ENCODE peak calls at places on chromosomes 11 and 22, in four cellular contexts. One of them, this sample, is unnamed.

GRCh38 chr11:10818594-10818993 is 9.9 kb upstream of the EIF4G2 start:
- DNase-seq in GM06990: no peak
- DNase-seq in foreskin fibroblast: peak
- DNase-seq in upper lobe of right lung: no peak
- DNase-seq in this sample: no peak

GRCh38 chr11:64687204-64687603 is 35.8 kb downstream of the NRXN2 start:
- DNase-seq in foreskin fibroblast: no peak
- DNase-seq in upper lobe of right lung: peak
- DNase-seq in GM06990: no peak
- DNase-seq in this sample: no peak

GRCh38 chr11:71286701-71287643 is 34.6 kb upstream of the SHANK2 start:
- DNase-seq in foreskin fibroblast: peak
- DNase-seq in GM06990: no peak
- DNase-seq in upper lobe of right lung: peak
- DNase-seq in this sample: no peak

GRCh38 chr22:21642584-21643448 is 714 bp downstream of the SDF2L1 start:
- DNase-seq in upper lobe of right lung: peak
- DNase-seq in foreskin fibroblast: peak
- DNase-seq in GM06990: peak
- DNase-seq in this sample: peak

GRCh38 chr11:4798427-4799183 is 5.6 kb downstream of the OR52R1 start:
- DNase-seq in GM06990: no peak
- DNase-seq in upper lobe of right lung: no peak
- DNase-seq in foreskin fibroblast: no peak
- DNase-seq in this sample: no peak

GRCh38 chr22:20438678-20439492 is 1.3 kb upstream of the SCARF2 start:
- DNase-seq in foreskin fibroblast: peak
- DNase-seq in upper lobe of right lung: peak
- DNase-seq in GM06990: no peak
- DNase-seq in this sample: no peak

GRCh38 chr11:58685973-58686720 is 45.6 kb downstream of the GLYAT start:
- DNase-seq in foreskin fibroblast: no peak
- DNase-seq in GM06990: no peak
- DNase-seq in upper lobe of right lung: no peak
- DNase-seq in this sample: no peak

GRCh38 chr11:33266418-33267215 is 9.4 kb downstream of the HIPK3 start:
- DNase-seq in foreskin fibroblast: no peak
- DNase-seq in GM06990: no peak
- DNase-seq in upper lobe of right lung: peak
- DNase-seq in this sample: no peak

GRCh38 chr11:133605493-133605892 is 73.2 kb upstream of the OPCML start:
- DNase-seq in upper lobe of right lung: no peak
- DNase-seq in GM06990: no peak
- DNase-seq in foreskin fibroblast: no peak
- DNase-seq in this sample: no peak

GRCh38 chr11:94739331-94739730 is 28.8 kb upstream of the AMOTL1 start:
- DNase-seq in foreskin fibroblast: no peak
- DNase-seq in GM06990: no peak
- DNase-seq in upper lobe of right lung: no peak
- DNase-seq in this sample: no peak

GRCh38 chr11:36122715-36123114 is 166.5 kb downstream of the COMMD9 start:
- DNase-seq in GM06990: no peak
- DNase-seq in foreskin fibroblast: no peak
- DNase-seq in upper lobe of right lung: no peak
- DNase-seq in this sample: no peak

GRCh38 chr11:111937461-111937769 is 272 bp downstream of the DIXDC1 start:
- DNase-seq in GM06990: no peak
- DNase-seq in upper lobe of right lung: no peak
- DNase-seq in foreskin fibroblast: no peak
- DNase-seq in this sample: no peak

GRCh38 chr11:75656044-75656726 is 12.7 kb downstream of the MAP6 start:
- DNase-seq in foreskin fibroblast: no peak
- DNase-seq in upper lobe of right lung: no peak
- DNase-seq in GM06990: no peak
- DNase-seq in this sample: no peak

GRCh38 chr11:123924027-123924426 is 15.4 kb upstream of the OR4D5 start:
- DNase-seq in GM06990: no peak
- DNase-seq in upper lobe of right lung: no peak
- DNase-seq in foreskin fibroblast: no peak
- DNase-seq in this sample: no peak

GRCh38 chr22:27213766-27214581 is 556.6 kb downstream of the MIAT start:
- DNase-seq in upper lobe of right lung: no peak
- DNase-seq in GM06990: no peak
- DNase-seq in foreskin fibroblast: no peak
- DNase-seq in this sample: no peak

GRCh38 chr22:27212081-27212480 is 554.7 kb downstream of the MIAT start:
- DNase-seq in upper lobe of right lung: no peak
- DNase-seq in GM06990: no peak
- DNase-seq in foreskin fibroblast: no peak
- DNase-seq in this sample: no peak

GRCh38 chr22:27214691-27215090 is 557.3 kb downstream of the MIAT start:
- DNase-seq in foreskin fibroblast: no peak
- DNase-seq in upper lobe of right lung: no peak
- DNase-seq in GM06990: no peak
- DNase-seq in this sample: no peak

GRCh38 chr22:27212617-27213177 is 555.3 kb downstream of the MIAT start:
- DNase-seq in upper lobe of right lung: no peak
- DNase-seq in GM06990: no peak
- DNase-seq in foreskin fibroblast: peak
- DNase-seq in this sample: no peak

DNA sequence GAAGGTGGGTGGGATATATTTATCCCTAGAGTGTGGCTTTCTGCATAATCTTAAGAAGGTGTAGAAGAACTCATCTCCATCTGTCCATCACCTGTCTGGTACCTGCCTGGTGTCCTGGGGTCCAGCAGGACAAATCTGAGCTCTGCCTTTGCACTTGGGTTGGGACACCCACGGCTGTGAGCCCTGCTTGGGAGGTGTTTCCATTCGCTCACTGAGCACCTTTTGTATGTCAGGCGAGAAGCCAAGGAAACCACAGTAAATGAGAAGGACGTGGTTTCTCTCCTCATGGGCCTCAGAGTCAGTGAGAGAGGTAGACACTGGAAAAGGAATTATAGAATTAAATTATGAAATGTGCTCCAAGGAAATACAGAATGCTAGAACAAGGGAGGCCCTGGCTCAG is 555.9 kb downstream of the MIAT start:
- DNase-seq in GM06990: no peak
- DNase-seq in upper lobe of right lung: no peak
- DNase-seq in foreskin fibroblast: no peak
- DNase-seq in this sample: no peak
- TF ChIP-seq CTCF in GM06990: no peak
- TF ChIP-seq CTCF in upper lobe of right lung: no peak
- TF ChIP-seq CTCF in foreskin fibroblast: no peak
- TF ChIP-seq CTCF in this sample: no peak

DNA sequence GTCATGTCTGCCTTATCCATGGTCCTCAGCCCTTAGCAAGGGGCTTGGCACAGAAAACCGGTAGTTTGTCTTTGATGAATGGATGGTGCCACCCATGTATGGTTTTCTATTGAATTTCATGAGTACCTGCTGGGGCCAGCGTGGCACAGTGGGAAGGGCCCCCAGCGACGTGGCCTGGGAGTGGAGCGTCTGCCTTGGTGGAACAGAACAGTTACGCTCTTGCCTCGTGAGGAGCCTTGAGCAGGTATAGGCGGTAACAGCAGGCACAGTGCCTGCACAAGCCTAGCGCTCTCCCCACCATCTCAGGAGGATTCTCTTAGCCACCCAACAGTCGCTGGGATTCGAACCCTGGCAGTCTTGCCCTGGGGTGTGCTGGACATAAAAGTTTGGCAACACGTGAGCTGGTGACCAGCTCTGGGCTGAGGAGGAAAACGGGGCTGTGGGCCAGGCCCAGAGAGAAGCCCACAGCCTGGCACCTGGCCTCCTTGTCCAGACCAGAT is 3.0 kb upstream of the SSH3 start:
- DNase-seq in GM06990: no peak
- DNase-seq in foreskin fibroblast: no peak
- DNase-seq in upper lobe of right lung: peak
- DNase-seq in this sample: no peak
- TF ChIP-seq CTCF in GM06990: no peak
- TF ChIP-seq CTCF in foreskin fibroblast: no peak
- TF ChIP-seq CTCF in upper lobe of right lung: no peak
- TF ChIP-seq CTCF in this sample: no peak

DNA sequence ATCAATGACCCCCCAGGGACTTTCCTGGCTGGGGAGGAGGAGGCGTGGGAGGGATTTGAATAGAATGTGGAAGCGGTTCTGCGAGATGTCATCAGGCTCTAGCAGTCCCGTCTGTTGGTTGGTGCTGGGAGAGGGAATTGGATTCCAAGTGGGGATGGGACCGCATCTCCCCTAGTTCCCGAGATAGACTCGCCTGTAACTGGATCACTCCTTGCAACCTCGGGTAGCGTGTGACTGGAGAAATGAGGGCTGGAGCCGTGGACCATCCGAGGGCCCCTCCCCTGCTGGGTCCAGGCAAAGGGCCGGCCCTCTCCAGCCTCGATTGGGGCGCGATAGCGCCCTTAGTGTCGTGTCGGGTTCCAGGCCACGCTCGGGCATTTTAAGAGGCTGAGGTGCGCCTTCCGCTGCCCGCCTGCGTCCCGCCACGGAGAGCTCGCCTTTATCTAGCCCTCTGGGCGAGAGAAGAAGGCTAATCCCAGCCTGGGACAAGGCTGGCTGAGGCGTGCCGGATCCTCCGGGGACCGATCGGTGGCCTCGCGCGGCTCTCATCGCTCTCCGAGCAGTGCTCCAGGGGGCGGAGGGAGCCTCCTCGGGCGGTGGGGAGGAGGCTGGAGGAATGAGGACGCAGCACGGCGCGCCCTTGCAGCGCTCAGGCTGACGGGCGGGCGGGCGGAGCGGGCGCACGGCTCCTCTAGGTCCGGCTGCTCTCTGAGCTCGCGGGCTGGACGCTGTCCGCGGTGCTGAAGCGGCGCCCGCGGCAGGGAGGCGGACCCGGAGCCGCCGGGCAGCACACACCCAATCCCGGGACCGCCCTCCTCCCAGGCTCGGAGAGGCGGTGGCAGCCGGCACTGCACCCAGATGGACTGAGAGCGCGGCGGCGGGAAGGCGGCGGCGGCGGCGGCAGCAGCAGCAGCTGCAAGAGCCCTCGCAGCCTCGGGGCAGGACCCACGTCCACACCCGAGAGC is 107.8 kb downstream of the OSBP2 start:
- DNase-seq in GM06990: peak
- DNase-seq in upper lobe of right lung: peak
- DNase-seq in foreskin fibroblast: peak
- DNase-seq in this sample: peak
- TF ChIP-seq CTCF in GM06990: no peak
- TF ChIP-seq CTCF in upper lobe of right lung: peak
- TF ChIP-seq CTCF in foreskin fibroblast: peak
- TF ChIP-seq CTCF in this sample: no peak

DNA sequence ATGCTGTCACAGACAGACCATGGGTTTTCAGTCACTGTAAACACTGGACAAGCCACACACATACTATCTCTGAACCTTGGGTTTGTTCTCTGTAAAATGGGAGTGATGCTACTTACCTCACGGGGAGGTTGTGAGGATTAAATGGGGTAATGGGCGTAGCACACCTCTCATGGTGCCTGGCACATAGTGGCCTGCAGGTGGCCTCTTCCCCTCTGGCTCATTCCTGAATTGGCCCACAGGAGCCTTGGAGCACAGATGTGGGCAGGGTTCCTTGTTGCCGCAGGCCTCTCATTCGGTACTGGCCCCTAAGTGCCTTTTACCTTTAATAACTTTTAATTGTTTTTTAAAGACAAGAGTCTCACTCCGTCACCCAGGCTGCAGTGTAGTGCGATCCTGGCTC is 11.7 kb downstream of the MICAL2 start:
- DNase-seq in GM06990: no peak
- DNase-seq in upper lobe of right lung: peak
- DNase-seq in foreskin fibroblast: no peak
- DNase-seq in this sample: no peak
- TF ChIP-seq CTCF in GM06990: peak
- TF ChIP-seq CTCF in upper lobe of right lung: peak
- TF ChIP-seq CTCF in foreskin fibroblast: peak
- TF ChIP-seq CTCF in this sample: no peak

GRCh38 chr22:46386312-46386711 is 50.8 kb downstream of the TRMU start:
- DNase-seq in upper lobe of right lung: no peak
- DNase-seq in GM06990: no peak
- DNase-seq in foreskin fibroblast: no peak
- DNase-seq in this sample: no peak
- TF ChIP-seq CTCF in upper lobe of right lung: no peak
- TF ChIP-seq CTCF in GM06990: no peak
- TF ChIP-seq CTCF in foreskin fibroblast: no peak
- TF ChIP-seq CTCF in this sample: no peak

GRCh38 chr11:12377824-12378593 is 638 bp downstream of the PARVA start:
- DNase-seq in GM06990: no peak
- DNase-seq in upper lobe of right lung: peak
- DNase-seq in foreskin fibroblast: peak
- DNase-seq in this sample: no peak
- TF ChIP-seq CTCF in GM06990: no peak
- TF ChIP-seq CTCF in upper lobe of right lung: no peak
- TF ChIP-seq CTCF in foreskin fibroblast: no peak
- TF ChIP-seq CTCF in this sample: no peak

DNA sequence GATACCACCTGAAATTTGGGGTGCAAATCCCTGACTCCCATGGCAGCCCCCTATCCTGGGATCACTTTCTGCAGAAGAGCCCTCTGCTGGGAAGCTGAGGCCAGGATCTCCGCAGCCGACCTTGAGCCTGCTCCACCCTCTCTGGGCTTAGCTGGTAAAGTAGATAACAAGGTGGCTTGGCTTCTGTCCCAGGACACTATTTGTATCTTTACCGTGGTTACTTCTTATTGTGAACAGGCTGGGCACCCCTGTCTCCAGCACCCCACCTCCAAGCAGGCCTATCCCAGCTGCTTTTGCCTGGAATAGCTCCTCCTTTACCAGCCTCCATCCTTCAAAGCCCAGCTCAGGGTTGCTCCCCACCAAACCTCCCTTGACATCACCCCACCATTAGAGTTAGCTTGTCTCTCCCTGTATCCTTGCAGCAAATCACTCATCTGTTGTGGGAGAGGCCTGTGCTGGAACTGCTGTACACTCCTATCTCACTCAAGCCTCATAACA is 35.2 kb upstream of the P2RY2 start:
- DNase-seq in GM06990: no peak
- DNase-seq in foreskin fibroblast: no peak
- DNase-seq in upper lobe of right lung: no peak
- DNase-seq in this sample: no peak
- TF ChIP-seq CTCF in GM06990: no peak
- TF ChIP-seq CTCF in foreskin fibroblast: no peak
- TF ChIP-seq CTCF in upper lobe of right lung: no peak
- TF ChIP-seq CTCF in this sample: no peak

DNA sequence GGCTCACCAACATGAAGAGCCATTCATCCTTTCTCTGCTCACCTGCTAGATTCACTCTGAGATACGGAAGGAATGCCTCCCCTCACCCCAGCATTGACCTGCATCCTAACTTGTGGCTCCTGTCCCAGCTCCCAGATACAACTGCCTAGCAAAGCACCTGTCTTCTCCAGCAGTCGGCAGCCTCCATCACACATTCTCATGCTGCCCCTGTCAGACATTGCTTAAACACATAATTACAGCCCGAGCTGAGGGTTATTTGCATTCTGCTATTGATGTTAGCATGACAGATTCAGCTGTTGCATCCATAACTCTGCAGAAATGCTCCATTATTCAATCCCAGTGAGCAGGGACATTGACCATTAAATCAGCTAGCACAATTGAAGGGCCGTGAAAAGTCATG is 184.4 kb upstream of the NARS2 start:
- DNase-seq in foreskin fibroblast: no peak
- DNase-seq in GM06990: no peak
- DNase-seq in upper lobe of right lung: no peak
- DNase-seq in this sample: no peak
- TF ChIP-seq CTCF in foreskin fibroblast: no peak
- TF ChIP-seq CTCF in GM06990: no peak
- TF ChIP-seq CTCF in upper lobe of right lung: no peak
- TF ChIP-seq CTCF in this sample: no peak

This sample was measured in activated B cell treated with CpG ODN at 0.5 μM for 24 hours.